ENCODE peak calls at places on chromosomes 6 and 20, in six cellular contexts. N is tibial artery, F is bronchial epithelial cell, B is HFF-Myc, I is left ventricle myocardium inferior, L is lower leg skin. V is an unnamed sample.

GRCh38 chr6:123841067-123841896 is 37.6 kb downstream of the NKAIN2 start:
- DNase-seq in N (no peak), F (no peak), B (no peak), I (no peak), L (no peak), V (no peak)

GRCh38 chr6:90221403-90221802 is 75.2 kb downstream of the BACH2 start:
- DNase-seq in N (no peak), F (no peak), B (no peak), I (no peak), L (no peak), V (no peak)

GRCh38 chr20:14860410-14860814 is 523.0 kb upstream of the FLRT3 start:
- DNase-seq in N (no peak), F (peak; percentile 26), B (no peak), I (no peak), L (no peak), V (no peak)

GRCh38 chr6:43260791-43261190 is 17.5 kb downstream of the TTBK1 start:
- DNase-seq in N (no peak), F (no peak), B (no peak), I (no peak), L (no peak), V (no peak)

GRCh38 chr6:91299544-91300491 is 712.9 kb upstream of the MAP3K7 start:
- DNase-seq in N (no peak), F (no peak), B (no peak), I (peak; percentile 17), L (no peak), V (no peak)

GRCh38 chr6:7975764-7976146 is 65.2 kb upstream of the TXNDC5 start:
- DNase-seq in N (no peak), F (no peak), B (no peak), I (peak; percentile 34), L (no peak), V (no peak)

GRCh38 chr20:47320990-47321805 is 35.3 kb downstream of the ZMYND8 start:
- DNase-seq in N (no peak), F (peak; percentile 68), B (no peak), I (no peak), L (no peak), V (no peak)

GRCh38 chr6:83313880-83314279 is 117.0 kb downstream of the ME1 start:
- DNase-seq in N (no peak), F (no peak), B (no peak), I (no peak), L (no peak), V (no peak)

GRCh38 chr20:36435799-36436541 is 105.3 kb upstream of the MYL9 start:
- DNase-seq in N (peak; percentile 75), F (peak; percentile 66), B (no peak), I (peak; percentile 71), L (peak; percentile 67), V (peak; percentile 71)

GRCh38 chr6:137405806-137406205 is 88.4 kb downstream of the OLIG3 start:
- DNase-seq in N (no peak), F (no peak), B (no peak), I (no peak), L (no peak), V (no peak)

GRCh38 chr6:21523652-21524051 is 69.9 kb upstream of the SOX4 start:
- DNase-seq in N (no peak), F (no peak), B (no peak), I (no peak), L (no peak), V (no peak)

GRCh38 chr20:19460386-19460785 is 247.9 kb downstream of the SLC24A3 start:
- DNase-seq in N (no peak), F (peak; percentile 7), B (no peak), I (no peak), L (no peak), V (no peak)

GRCh38 chr20:16615199-16615598 is 42.0 kb upstream of the KIF16B start:
- DNase-seq in N (no peak), F (peak; percentile 81), B (peak; percentile 27), I (no peak), L (no peak), V (no peak)

GRCh38 chr6:168956141-168956838 is 297.4 kb downstream of the THBS2 start:
- DNase-seq in N (no peak), F (peak; percentile 1), B (no peak), I (no peak), L (no peak), V (no peak)

GRCh38 chr20:15654208-15654649 is 919.0 kb downstream of the KIF16B start:
- DNase-seq in N (no peak), F (peak; percentile 62), B (peak; percentile 46), I (no peak), L (no peak), V (no peak)

GRCh38 chr20:17810847-17811604 is 111.3 kb downstream of the BANF2 start:
- DNase-seq in N (peak; percentile 51), F (no peak), B (no peak), I (no peak), L (no peak), V (no peak)

GRCh38 chr6:8218861-8219260 is 116.5 kb upstream of the EEF1E1 start:
- DNase-seq in N (no peak), F (no peak), B (no peak), I (no peak), L (no peak), V (no peak)

GRCh38 chr6:24995270-24995669 is 59.5 kb upstream of the RIPOR2 start:
- DNase-seq in N (no peak), F (no peak), B (no peak), I (no peak), L (no peak), V (no peak)

GRCh38 chr6:6678185-6678671 is 89.7 kb downstream of the LY86 start:
- DNase-seq in N (no peak), F (peak; percentile 94), B (no peak), I (no peak), L (no peak), V (no peak)

GRCh38 chr6:39214846-39215639 is 14.2 kb downstream of the KCNK5 start:
- DNase-seq in N (no peak), F (no peak), B (no peak), I (no peak), L (no peak), V (no peak)

GRCh38 chr20:10218536-10219451 is at the start of gene SNAP25:
- DNase-seq in N (peak; percentile 81), F (peak; percentile 65), B (no peak), I (no peak), L (no peak), V (peak; percentile 12)

GRCh38 chr20:59223750-59224149 is 60.1 kb downstream of the ZNF831 start:
- DNase-seq in N (no peak), F (no peak), B (no peak), I (no peak), L (no peak), V (no peak)

GRCh38 chr20:49455691-49456090 is 26.8 kb downstream of the KCNB1 start:
- DNase-seq in N (no peak), F (no peak), B (no peak), I (no peak), L (no peak), V (no peak)

GRCh38 chr6:10951675-10952282 is 64.9 kb downstream of the SYCP2L start:
- DNase-seq in N (no peak), F (peak; percentile 71), B (peak; percentile 58), I (no peak), L (no peak), V (no peak)

GRCh38 chr6:113774122-113774835 is 82.9 kb upstream of the MARCKS start:
- DNase-seq in N (no peak), F (no peak), B (no peak), I (no peak), L (no peak), V (no peak)

GRCh38 chr6:7215140-7215539 is 97.9 kb downstream of the SSR1 start:
- DNase-seq in N (no peak), F (no peak), B (no peak), I (no peak), L (no peak), V (no peak)

GRCh38 chr6:82030761-82031160 is 216.8 kb downstream of the IBTK start:
- DNase-seq in N (no peak), F (peak; percentile 61), B (no peak), I (no peak), L (no peak), V (no peak)

GRCh38 chr20:30286157-30286556 is 971.3 kb upstream of the DEFB115 start:
- DNase-seq in N (no peak), F (no peak), B (no peak), I (no peak), L (no peak), V (no peak)

DNA sequence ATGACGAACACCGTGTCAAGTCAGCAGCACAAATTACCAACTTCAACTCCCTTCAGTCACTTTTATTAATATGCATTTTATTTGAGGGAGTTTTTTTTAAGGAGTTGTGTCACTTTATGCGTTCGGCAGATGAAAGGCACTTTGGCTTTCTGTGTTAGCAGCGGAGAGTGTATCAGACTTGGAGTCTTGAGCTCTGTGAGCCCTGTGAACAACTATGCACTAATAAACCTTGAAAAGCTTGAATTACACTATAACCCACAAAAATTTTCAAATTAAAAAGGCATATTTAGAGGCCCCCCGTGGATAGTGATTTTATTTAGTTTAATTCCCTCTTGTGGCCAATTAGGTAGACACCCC is 335.3 kb upstream of the NT5E start:
- DNase-seq in N (no peak), F (no peak), B (no peak), I (no peak), L (no peak), V (no peak)
- H3K4me3 ChIP-seq in N (peak overlapping the region; percentile 30), F (peak overlapping the region; percentile 17), B (no peak overlapping the region), I (peak overlapping the region; percentile 40), L (no peak overlapping the region), V (no peak overlapping the region)

DNA sequence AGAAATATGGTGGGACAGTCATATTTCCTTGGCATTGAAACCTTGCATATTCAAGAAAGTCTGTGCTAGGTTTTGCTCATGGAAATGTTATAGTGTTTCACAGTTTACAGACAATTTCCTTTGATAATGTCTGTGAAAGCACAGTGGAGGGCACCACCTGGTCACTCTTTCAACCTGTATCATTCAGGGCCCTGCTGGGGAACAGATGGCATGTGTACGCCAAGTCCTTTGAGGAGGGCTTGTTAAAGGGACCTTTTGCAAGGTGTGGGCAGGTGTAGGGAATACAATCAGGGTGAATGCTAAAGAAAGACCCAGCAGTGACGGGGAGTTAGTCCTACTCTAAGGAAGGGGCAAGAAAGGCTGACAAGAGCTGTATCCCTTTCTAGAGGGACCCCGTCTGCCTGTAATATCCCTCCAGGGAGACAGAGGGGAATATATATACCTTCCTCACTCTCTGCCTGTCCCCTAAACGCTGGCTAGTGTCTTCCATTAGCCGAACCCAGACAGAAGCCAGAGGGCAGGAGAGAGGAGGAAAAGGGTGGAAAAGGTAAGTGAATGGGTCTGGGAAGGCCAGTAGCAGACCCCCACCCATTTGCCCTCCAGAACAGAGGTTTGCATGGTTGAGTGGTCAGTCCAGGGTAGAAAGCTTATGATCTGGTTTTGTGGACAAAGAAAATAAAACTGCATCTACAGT is 10.3 kb downstream of the PLCB4 start:
- DNase-seq in N (no peak), F (no peak), B (no peak), I (no peak), L (no peak), V (no peak)
- TF ChIP-seq CTCF in N (no peak), F (no peak), B (no peak), I (no peak), L (no peak), V (no peak)

GRCh38 chr6:79071547-79071946 is 6.5 kb downstream of the PHIP start:
- DNase-seq in N (no peak), F (no peak), B (no peak), I (no peak), L (no peak), V (no peak)
- H3K4me3 ChIP-seq in N (no peak overlapping the region), F (no peak overlapping the region), B (no peak overlapping the region), I (no peak overlapping the region), L (no peak overlapping the region), V (no peak overlapping the region)

GRCh38 chr20:1323830-1324597 is 4.9 kb downstream of the SDCBP2 start:
- DNase-seq in N (peak; percentile 55), F (no peak), B (no peak), I (no peak), L (no peak), V (no peak)
- TF ChIP-seq CTCF in N (no peak), F (no peak), B (no peak), I (no peak), L (no peak), V (no peak)

V was measured in CD8-positive, alpha-beta T cell.